ENCODE peak calls at places on chromosomes 16 and 17, in seven cellular contexts. T, S, K, Q, E, Z and X are unnamed samples.

GRCh38 chr17:561118-561517 is 153.5 kb downstream of the VPS53 start:
- DNase-seq in T (no peak), S (no peak), K (no peak), Q (no peak), E (peak; percentile 34), Z (no peak), X (no peak)

GRCh38 chr17:49438885-49439284 is 24.2 kb upstream of the PHB1 start:
- DNase-seq in T (no peak), S (no peak), K (no peak), Q (no peak), E (no peak), Z (no peak), X (no peak)

GRCh38 chr17:77188084-77189066 is 47.6 kb downstream of the SEC14L1 start:
- DNase-seq in T (no peak), S (no peak), K (no peak), Q (no peak), E (no peak), Z (no peak), X (no peak)

GRCh38 chr17:41627316-41628072 is 3.1 kb upstream of the KRT17 start:
- DNase-seq in T (no peak), S (no peak), K (no peak), Q (no peak), E (no peak), Z (no peak), X (no peak)

GRCh38 chr17:2087597-2088211 is 32.8 kb downstream of the HIC1 start:
- DNase-seq in T (no peak), S (no peak), K (no peak), Q (no peak), E (peak; percentile 64), Z (peak; percentile 62), X (peak; percentile 62)

GRCh38 chr17:44222112-44222869 is 2.8 kb upstream of the UBTF start:
- DNase-seq in T (peak; percentile 79), S (peak; percentile 80), K (peak; percentile 69), Q (peak; percentile 81), E (peak; percentile 87), Z (peak; percentile 87), X (peak; percentile 84)

GRCh38 chr16:75695708-75696107 is 5.6 kb downstream of the DUXB start:
- DNase-seq in T (no peak), S (no peak), K (peak; percentile 39), Q (no peak), E (no peak), Z (no peak), X (no peak)

GRCh38 chr16:30738984-30739951 is 9.0 kb upstream of the PHKG2 start:
- DNase-seq in T (no peak), S (no peak), K (no peak), Q (no peak), E (peak; percentile 25), Z (no peak), X (peak; percentile 44)

GRCh38 chr17:28499366-28499668 is 6.8 kb upstream of the FOXN1 start:
- DNase-seq in T (no peak), S (no peak), K (no peak), Q (no peak), E (no peak), Z (no peak), X (peak; percentile 82)

GRCh38 chr17:7179317-7180254 is at the start of gene ASGR1:
- DNase-seq in T (no peak), S (no peak), K (no peak), Q (no peak), E (no peak), Z (no peak), X (no peak)

GRCh38 chr17:77694391-77695363 is 263.8 kb upstream of the TNRC6C start:
- DNase-seq in T (no peak), S (no peak), K (no peak), Q (no peak), E (no peak), Z (no peak), X (no peak)

GRCh38 chr17:30605523-30605922 is 128.3 kb downstream of the GOSR1 start:
- DNase-seq in T (no peak), S (no peak), K (no peak), Q (no peak), E (no peak), Z (no peak), X (no peak)

GRCh38 chr16:57981636-57982035 is 10.7 kb upstream of the CNGB1 start:
- DNase-seq in T (no peak), S (no peak), K (no peak), Q (no peak), E (no peak), Z (no peak), X (no peak)

GRCh38 chr16:57979006-57979585 is 8.2 kb upstream of the CNGB1 start:
- DNase-seq in T (no peak), S (no peak), K (no peak), Q (no peak), E (no peak), Z (no peak), X (peak; percentile 12)

GRCh38 chr16:57976331-57976796 is 5.4 kb upstream of the CNGB1 start:
- DNase-seq in T (no peak), S (no peak), K (no peak), Q (no peak), E (no peak), Z (no peak), X (no peak)

GRCh38 chr16:57982345-57982744 is 11.4 kb upstream of the CNGB1 start:
- DNase-seq in T (no peak), S (no peak), K (no peak), Q (no peak), E (no peak), Z (no peak), X (no peak)

DNA sequence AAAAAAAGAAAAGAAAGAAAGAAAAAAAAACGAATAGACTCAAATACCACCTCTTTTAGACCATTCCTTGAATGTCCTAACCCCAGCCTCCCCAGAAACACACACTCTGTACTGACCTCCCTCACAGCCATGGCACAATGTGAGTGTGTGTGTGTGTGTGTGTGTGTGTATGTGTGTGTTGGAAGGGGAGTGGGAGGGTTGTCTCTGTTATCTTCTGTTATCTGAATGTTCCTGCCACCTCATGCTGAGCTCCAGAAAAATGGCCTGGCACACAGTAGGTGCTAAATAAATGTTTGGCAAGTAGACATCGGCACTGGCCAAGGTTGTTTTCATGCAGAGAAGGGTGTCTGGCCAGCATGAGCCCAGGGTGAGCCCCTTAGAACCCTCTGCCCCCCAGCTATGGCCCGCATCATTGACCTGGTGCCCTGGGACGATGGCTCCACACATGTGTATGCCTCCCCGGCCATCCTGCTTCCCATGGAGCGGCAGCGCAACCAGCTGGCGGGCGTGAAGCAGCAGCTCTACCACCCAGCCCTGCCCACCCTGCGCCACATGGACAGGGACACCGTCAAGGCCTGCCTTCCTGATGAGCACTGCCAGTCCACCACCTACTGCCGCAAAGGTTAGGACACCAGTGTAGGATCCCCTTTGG is 6.6 kb upstream of the CNGB1 start:
- DNase-seq in T (no peak), S (no peak), K (peak; percentile 26), Q (no peak), E (no peak), Z (no peak), X (no peak)
- TF ChIP-seq CTCF in T (no peak), S (no peak), K (no peak), Q (no peak), E (no peak), Z (no peak), X (no peak)

DNA sequence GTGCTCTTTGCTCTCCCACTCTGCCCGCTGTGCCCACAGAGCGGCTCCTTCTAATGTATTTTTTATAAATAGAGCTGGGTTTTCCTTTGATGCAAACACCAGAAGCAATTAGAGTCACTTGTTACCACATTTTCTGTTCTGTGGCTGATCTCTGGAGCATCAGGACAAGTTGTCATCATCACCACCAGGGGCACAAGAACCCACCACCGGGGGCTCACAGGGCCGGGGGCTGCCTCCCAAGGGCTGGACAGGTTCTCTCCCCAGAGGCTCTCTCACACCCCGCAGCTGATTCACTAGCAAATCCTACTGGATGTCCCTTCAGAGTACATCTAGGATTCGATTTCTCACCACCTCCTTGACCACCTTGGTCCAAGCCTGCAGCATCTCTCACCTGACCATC is 18.5 kb downstream of the C16orf82 start:
- DNase-seq in T (no peak), S (no peak), K (no peak), Q (no peak), E (no peak), Z (no peak), X (no peak)
- TF ChIP-seq CTCF in T (no peak), S (no peak), K (no peak), Q (no peak), E (no peak), Z (no peak), X (no peak)

DNA sequence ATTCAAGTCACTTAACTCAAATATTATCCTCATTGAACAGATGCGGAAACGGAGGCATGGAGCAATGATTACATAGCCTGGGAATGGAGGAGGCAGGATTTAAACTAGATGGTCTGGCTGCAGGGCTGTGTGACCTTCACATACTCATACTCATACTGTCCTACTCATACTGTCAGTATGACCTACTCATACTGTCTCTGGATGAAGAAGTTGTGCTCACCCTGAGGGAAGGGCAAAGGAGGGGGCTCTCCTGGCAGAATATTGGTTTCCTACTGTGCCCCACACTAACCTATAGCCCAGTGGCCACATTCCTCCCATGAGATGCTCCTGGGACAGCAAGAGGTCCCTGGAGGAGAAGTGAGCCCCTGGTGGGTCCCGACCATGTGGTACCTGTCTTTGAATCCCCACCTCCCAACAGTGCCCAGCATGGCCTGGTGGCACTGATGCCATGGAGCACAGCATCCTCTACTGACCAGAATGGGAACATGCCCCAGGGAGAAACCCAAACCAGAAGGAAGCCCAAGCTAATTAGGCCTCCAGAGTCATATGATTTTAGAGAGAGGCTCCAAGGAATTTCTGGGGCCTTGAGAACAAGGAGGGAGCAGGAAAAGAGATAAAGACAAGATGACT is 197.3 kb upstream of the SDK2 start:
- DNase-seq in T (no peak), S (no peak), K (peak; percentile 21), Q (peak; percentile 24), E (no peak), Z (no peak), X (no peak)
- TF ChIP-seq CTCF in T (no peak), S (peak; percentile 69), K (peak; percentile 47), Q (no peak), E (peak; percentile 54), Z (no peak), X (peak; percentile 15)

GRCh38 chr16:578232-578869 is 8.6 kb downstream of the PIGQ start:
- DNase-seq in T (no peak), S (no peak), K (no peak), Q (no peak), E (no peak), Z (no peak), X (no peak)

GRCh38 chr16:580141-580945 is 9.5 kb upstream of the RAB40C start:
- DNase-seq in T (no peak), S (no peak), K (no peak), Q (no peak), E (no peak), Z (no peak), X (no peak)

GRCh38 chr16:580946-581498 is 8.8 kb upstream of the RAB40C start:
- DNase-seq in T (no peak), S (no peak), K (no peak), Q (no peak), E (no peak), Z (no peak), X (no peak)

GRCh38 chr16:577796-578195 is 8.0 kb downstream of the PIGQ start:
- DNase-seq in T (no peak), S (no peak), K (no peak), Q (no peak), E (no peak), Z (no peak), X (no peak)

DNA sequence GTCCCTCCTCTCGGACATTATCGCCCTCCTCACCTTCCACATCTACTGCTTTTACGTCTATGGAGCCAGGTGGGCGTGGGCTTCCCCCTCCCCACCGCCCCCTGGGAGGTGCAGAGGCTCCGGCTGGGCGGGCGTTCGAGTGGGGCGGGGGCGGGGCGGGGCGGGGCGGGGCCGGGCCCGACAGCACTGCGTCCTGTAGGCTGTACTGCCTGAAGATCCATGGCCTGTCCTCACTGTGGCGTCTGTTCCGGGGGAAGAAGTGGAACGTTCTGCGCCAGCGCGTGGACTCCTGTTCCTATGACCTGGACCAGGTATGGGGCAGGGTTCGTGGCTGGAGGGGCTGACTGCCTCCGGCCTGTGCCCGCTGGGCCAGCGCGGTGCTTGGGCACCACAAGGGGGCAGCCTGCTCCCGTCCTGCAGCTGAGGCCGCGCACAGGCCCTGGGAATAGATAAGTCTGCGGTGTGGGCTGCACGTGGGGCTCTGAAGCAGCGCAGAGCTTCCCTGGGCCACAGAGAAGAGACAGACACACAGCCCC is 9.2 kb downstream of the PIGQ start:
- DNase-seq in T (no peak), S (peak; percentile 74), K (peak; percentile 68), Q (no peak), E (peak; percentile 66), Z (peak; percentile 62), X (peak; percentile 81)
- TF ChIP-seq CTCF in T (peak; percentile 23), S (peak; percentile 88), K (peak; percentile 68), Q (peak; percentile 45), E (peak; percentile 75), Z (peak; percentile 80), X (peak; percentile 81)